ENCODE peak calls at places on chromosomes 16 and 17, in five cellular contexts. B is WTC11; S is activated CD8-positive, alpha-beta memory T cell treated with anti-CD3 and anti-CD28 coated beads for 4 hours; N is effector CD4-positive, alpha-beta T cell; O is activated naive CD8-positive, alpha-beta T cell treated with anti-CD3 and anti-CD28 coated beads for 36 hours. D is an unnamed sample.

GRCh38 chr17:40348562-40349476 is 15.7 kb downstream of the GJD3 start:
- DNase-seq in B (no peak), S (no peak), N (no peak), O (no peak), D (no peak)

GRCh38 chr16:11256657-11257130 is 690 bp upstream of the SOCS1 start:
- DNase-seq in O (no peak), N (no peak), S (no peak), B (peak; percentile 48), D (no peak)

GRCh38 chr17:17375826-17376225 is 72.7 kb downstream of the NT5M start:
- DNase-seq in B (no peak), N (no peak), S (no peak), O (no peak), D (no peak)

GRCh38 chr17:63941751-63942150 is 9.6 kb upstream of the CD79B start:
- DNase-seq in N (no peak), B (no peak), S (no peak), O (no peak), D (no peak)

GRCh38 chr17:37219876-37220608 is 155.7 kb upstream of the C17orf78 start:
- DNase-seq in N (no peak), B (no peak), S (no peak), O (no peak), D (no peak)

GRCh38 chr17:64598672-64599071 is 63.4 kb downstream of the SMURF2 start:
- DNase-seq in B (no peak), O (no peak), N (no peak), S (no peak), D (no peak)

GRCh38 chr17:45186955-45187354 is 25.3 kb downstream of the HEXIM2 start:
- DNase-seq in N (no peak), B (no peak), O (no peak), S (no peak), D (no peak)

GRCh38 chr17:222172-222571 is 40.7 kb upstream of the DOC2B start:
- DNase-seq in N (no peak), S (no peak), O (no peak), B (no peak), D (no peak)

GRCh38 chr17:57086069-57086930 is 1.3 kb downstream of the AKAP1 start:
- DNase-seq in N (peak; percentile 5), B (peak; percentile 36), S (no peak), O (peak; percentile 24), D (peak; percentile 45)

GRCh38 chr17:72118588-72119279 is 2.1 kb upstream of the SOX9 start:
- DNase-seq in B (peak; percentile 70), N (no peak), S (no peak), O (no peak), D (peak; percentile 48)

GRCh38 chr16:49924078-49924477 is 68.2 kb upstream of the ZNF423 start:
- DNase-seq in O (no peak), B (no peak), N (no peak), S (no peak), D (peak; percentile 6)

GRCh38 chr17:8156174-8156992 is 4.2 kb upstream of the PER1 start:
- DNase-seq in S (peak; percentile 100), N (peak; percentile 100), B (peak; percentile 100), O (peak; percentile 100), D (peak; percentile 100)

GRCh38 chr17:40347319-40348135 is 17.0 kb downstream of the GJD3 start:
- DNase-seq in N (no peak), B (no peak), O (no peak), S (no peak), D (peak; percentile 66)

GRCh38 chr16:87620201-87620495 is 17.8 kb downstream of the JPH3 start:
- DNase-seq in N (no peak), B (peak; percentile 34), S (no peak), O (no peak), D (no peak)